ENCODE peak calls at places on chromosomes 6 and 20, in five cellular contexts. T, X, P, S and Y are unnamed samples.

GRCh38 chr6:118659513-118660217 is 8.3 kb upstream of the CEP85L start:
- DNase-seq in X (no peak), P (no peak), S (no peak), T (peak; percentile 27), Y (no peak)

GRCh38 chr20:41047279-41047974 is 18.8 kb downstream of the TOP1 start:
- DNase-seq in P (no peak), X (no peak), T (no peak), S (no peak), Y (no peak)

GRCh38 chr20:17917832-17918618 is 50.6 kb downstream of the SNX5 start:
- DNase-seq in P (no peak), T (no peak), X (no peak), S (no peak), Y (no peak)

GRCh38 chr20:17835240-17835940 is 133.2 kb downstream of the SNX5 start:
- DNase-seq in X (peak; percentile 91), S (peak; percentile 86), T (peak; percentile 78), P (no peak), Y (peak; percentile 54)

GRCh38 chr6:1515280-1515679 is 94.4 kb upstream of the FOXC1 start:
- DNase-seq in P (no peak), X (no peak), T (no peak), S (no peak), Y (no peak)

GRCh38 chr20:18138639-18139583 is 1.2 kb downstream of the KAT14 start:
- DNase-seq in P (peak; percentile 56), X (no peak), S (no peak), T (peak; percentile 1), Y (no peak)

GRCh38 chr20:43653966-43654365 is 12.9 kb upstream of the MYBL2 start:
- DNase-seq in X (no peak), T (no peak), S (no peak), P (no peak), Y (no peak)

GRCh38 chr20:24981750-24982149 is 10.8 kb downstream of the APMAP start:
- DNase-seq in X (no peak), S (no peak), P (no peak), T (no peak), Y (no peak)

GRCh38 chr6:32081168-32081624 is 27.9 kb downstream of the TNXB start:
- DNase-seq in X (peak; percentile 92), S (peak; percentile 82), T (peak; percentile 91), P (no peak), Y (peak; percentile 56)